ENCODE peak calls at places on chromosome 1, in seven cellular contexts. R, G, W, H, Y, L and Q are unnamed samples.

GRCh38 chr1:35807614-35808375 is at the start of gene AGO4:
- DNase-seq in R (peak; percentile 65), G (peak; percentile 68), W (peak; percentile 77), H (no peak), Y (peak; percentile 20), L (peak; percentile 44), Q (peak; percentile 69)

GRCh38 chr1:235430991-235431390 is 63.8 kb downstream of the TBCE start:
- DNase-seq in R (no peak), G (no peak), W (no peak), H (no peak), Y (no peak), L (no peak), Q (no peak)

GRCh38 chr1:32291145-32291707 is 657 bp upstream of the HDAC1 start:
- DNase-seq in R (no peak), G (no peak), W (no peak), H (peak; percentile 38), Y (no peak), L (peak; percentile 54), Q (no peak)

GRCh38 chr1:158793604-158794003 is 12.6 kb upstream of the OR6N2 start:
- DNase-seq in R (no peak), G (peak; percentile 41), W (no peak), H (no peak), Y (peak; percentile 11), L (no peak), Q (no peak)

GRCh38 chr1:99481391-99481996 is 164.4 kb upstream of the PALMD start:
- DNase-seq in R (no peak), G (no peak), W (peak; percentile 38), H (peak; percentile 66), Y (peak; percentile 3), L (peak; percentile 55), Q (no peak)

GRCh38 chr1:97457446-97458089 is 463.3 kb downstream of the DPYD start:
- DNase-seq in R (no peak), G (no peak), W (no peak), H (peak; percentile 67), Y (no peak), L (no peak), Q (no peak)

GRCh38 chr1:206511362-206512064 is 4.2 kb downstream of the RASSF5 start:
- DNase-seq in R (no peak), G (no peak), W (no peak), H (no peak), Y (no peak), L (no peak), Q (peak; percentile 14)

GRCh38 chr1:207412845-207413244 is 41.3 kb upstream of the CR2 start:
- DNase-seq in R (no peak), G (no peak), W (no peak), H (no peak), Y (no peak), L (no peak), Q (no peak)

GRCh38 chr1:209802117-209802779 is 3.7 kb downstream of the IRF6 start:
- DNase-seq in R (no peak), G (no peak), W (peak; percentile 10), H (no peak), Y (no peak), L (no peak), Q (no peak)

GRCh38 chr1:244444854-244445253 is 6.9 kb downstream of the ADSS2 start:
- DNase-seq in R (no peak), G (no peak), W (no peak), H (no peak), Y (no peak), L (no peak), Q (no peak)

GRCh38 chr1:156711011-156711817 is 5.8 kb upstream of the CRABP2 start:
- DNase-seq in R (no peak), G (no peak), W (no peak), H (no peak), Y (no peak), L (no peak), Q (peak; percentile 44)

GRCh38 chr1:64572222-64572900 is 102.4 kb downstream of the CACHD1 start:
- DNase-seq in R (no peak), G (no peak), W (no peak), H (no peak), Y (no peak), L (no peak), Q (no peak)

GRCh38 chr1:242402956-242403355 is 121.5 kb downstream of the PLD5 start:
- DNase-seq in R (no peak), G (no peak), W (peak; percentile 62), H (no peak), Y (no peak), L (no peak), Q (no peak)

GRCh38 chr1:244760471-244760870 is 75.0 kb upstream of the COX20 start:
- DNase-seq in R (no peak), G (no peak), W (no peak), H (no peak), Y (no peak), L (no peak), Q (no peak)

GRCh38 chr1:67690411-67690810 is 5.4 kb downstream of the GADD45A start:
- DNase-seq in R (no peak), G (no peak), W (no peak), H (no peak), Y (no peak), L (no peak), Q (no peak)

GRCh38 chr1:40353081-40353480 is 20.4 kb upstream of the SMAP2 start:
- DNase-seq in R (no peak), G (no peak), W (no peak), H (no peak), Y (no peak), L (no peak), Q (no peak)

GRCh38 chr1:164707868-164708331 is 148.9 kb downstream of the PBX1 start:
- DNase-seq in R (peak; percentile 32), G (no peak), W (no peak), H (peak; percentile 56), Y (no peak), L (peak; percentile 54), Q (peak; percentile 60)

GRCh38 chr1:94022471-94023189 is 98.3 kb downstream of the ABCA4 start:
- DNase-seq in R (no peak), G (no peak), W (no peak), H (peak; percentile 60), Y (no peak), L (peak; percentile 78), Q (no peak)

GRCh38 chr1:206693592-206693991 is 8.9 kb downstream of the MAPKAPK2 start:
- DNase-seq in R (peak; percentile 42), G (no peak), W (no peak), H (peak; percentile 74), Y (no peak), L (no peak), Q (peak; percentile 78)

GRCh38 chr1:35345439-35345981 is 77.0 kb downstream of the ZMYM4 start:
- DNase-seq in R (no peak), G (no peak), W (no peak), H (no peak), Y (no peak), L (peak; percentile 2), Q (no peak)

GRCh38 chr1:2826316-2826715 is 24.8 kb upstream of the TTC34 start:
- DNase-seq in R (no peak), G (no peak), W (no peak), H (no peak), Y (no peak), L (no peak), Q (no peak)

GRCh38 chr1:86380257-86380861 is 15.8 kb downstream of the ODF2L start:
- DNase-seq in R (no peak), G (no peak), W (peak; percentile 41), H (peak; percentile 83), Y (no peak), L (peak; percentile 74), Q (no peak)

GRCh38 chr1:182860658-182861057 is 21.5 kb downstream of the DHX9 start:
- DNase-seq in R (no peak), G (no peak), W (no peak), H (no peak), Y (no peak), L (no peak), Q (no peak)

GRCh38 chr1:87143413-87144135 is 185.1 kb upstream of the LMO4 start:
- DNase-seq in R (no peak), G (no peak), W (no peak), H (no peak), Y (no peak), L (no peak), Q (no peak)

GRCh38 chr1:28640766-28641165 is 2.1 kb downstream of the TAF12 start:
- DNase-seq in R (no peak), G (no peak), W (no peak), H (peak; percentile 25), Y (no peak), L (peak; percentile 34), Q (no peak)

GRCh38 chr1:206829875-206830274 is 35.5 kb upstream of the IL20 start:
- DNase-seq in R (no peak), G (no peak), W (no peak), H (no peak), Y (no peak), L (no peak), Q (no peak)

GRCh38 chr1:20385630-20386029 is 95.0 kb downstream of the VWA5B1 start:
- DNase-seq in R (no peak), G (peak; percentile 17), W (no peak), H (no peak), Y (no peak), L (no peak), Q (no peak)

GRCh38 chr1:243927401-243927800 is 77.4 kb upstream of the AKT3 start:
- DNase-seq in R (no peak), G (no peak), W (no peak), H (no peak), Y (no peak), L (no peak), Q (no peak)

GRCh38 chr1:109306832-109307362 is at the start of gene MYBPHL:
- DNase-seq in R (no peak), G (no peak), W (no peak), H (no peak), Y (no peak), L (no peak), Q (no peak)